ENCODE peak calls at places on chromosomes 12 and 14, in four cellular contexts. W is neural crest cell, A is tibial artery, V is WERI-Rb-1. Z is an unnamed sample.
A peak's percentile ranks its signal among the peaks of the same experiment; 100 is the strongest.

GRCh38 chr14:81946808-81947798 is 413.4 kb upstream of the SEL1L start:
- DNase-seq in W (no peak), A (no peak), V (peak; percentile 48), Z (no peak)

GRCh38 chr12:57090456-57090855 is 1.5 kb downstream of the NAB2 start:
- DNase-seq in W (no peak), A (no peak), V (no peak), Z (no peak)

GRCh38 chr12:1115471-1116242 is 124.6 kb downstream of the ERC1 start:
- DNase-seq in W (no peak), A (no peak), V (no peak), Z (no peak)

GRCh38 chr12:78584695-78585094 is 279.9 kb upstream of the SYT1 start:
- DNase-seq in W (no peak), A (no peak), V (peak; percentile 46), Z (no peak)

GRCh38 chr12:59716049-59716448 is 120.2 kb downstream of the SLC16A7 start:
- DNase-seq in W (no peak), A (no peak), V (no peak), Z (no peak)

GRCh38 chr12:54019111-54019811 is 9.0 kb upstream of the HOXC6 start:
- DNase-seq in W (no peak), A (no peak), V (peak; percentile 64), Z (no peak)

GRCh38 chr12:94147991-94148840 is at the start of gene PLXNC1:
- DNase-seq in W (no peak), A (peak; percentile 74), V (peak; percentile 36), Z (peak; percentile 76)

GRCh38 chr14:23321572-23322547 is 603 bp downstream of the PABPN1 start:
- DNase-seq in W (peak; percentile 44), A (peak; percentile 81), V (no peak), Z (peak; percentile 57)

GRCh38 chr12:62978768-62979167 is 43.8 kb upstream of the PPM1H start:
- DNase-seq in W (no peak), A (no peak), V (no peak), Z (no peak)

GRCh38 chr12:28089363-28089762 is 100.9 kb upstream of the CCDC91 start:
- DNase-seq in W (no peak), A (no peak), V (no peak), Z (no peak)

GRCh38 chr14:53306267-53306721 is 153.2 kb upstream of the DDHD1 start:
- DNase-seq in W (peak; percentile 51), A (peak; percentile 68), V (peak; percentile 18), Z (peak; percentile 47)

GRCh38 chr12:31257784-31258183 is 68.2 kb downstream of the SINHCAF start:
- DNase-seq in W (no peak), A (no peak), V (no peak), Z (no peak)

GRCh38 chr12:123807670-123808069 is 45.6 kb downstream of the DNAH10 start:
- DNase-seq in W (no peak), A (no peak), V (no peak), Z (no peak)

GRCh38 chr14:88488081-88488480 is 66.7 kb downstream of the PTPN21 start:
- DNase-seq in W (no peak), A (no peak), V (no peak), Z (no peak)

GRCh38 chr12:92408072-92408900 is 262.6 kb upstream of the BTG1 start:
- DNase-seq in W (peak; percentile 11), A (no peak), V (peak; percentile 67), Z (peak; percentile 37)

GRCh38 chr12:92942905-92943304 is 13.8 kb upstream of the EEA1 start:
- DNase-seq in W (no peak), A (no peak), V (no peak), Z (no peak)

GRCh38 chr14:73610692-73611091 is 1.6 kb upstream of the ACOT6 start:
- DNase-seq in W (no peak), A (no peak), V (no peak), Z (no peak)

GRCh38 chr12:6533653-6534157 is 612 bp upstream of the GAPDH start:
- DNase-seq in W (peak; percentile 76), A (peak; percentile 90), V (peak; percentile 90), Z (peak; percentile 75)

GRCh38 chr14:103056322-103057027 is 874 bp downstream of the CDC42BPB start:
- DNase-seq in W (peak; percentile 45), A (peak; percentile 77), V (peak; percentile 82), Z (peak; percentile 84)

GRCh38 chr12:54004063-54004840 is 4.3 kb downstream of the HOXC9 start:
- DNase-seq in W (no peak), A (no peak), V (no peak), Z (no peak)

GRCh38 chr12:685388-685787 is 22.1 kb upstream of the NINJ2 start:
- DNase-seq in W (no peak), A (no peak), V (no peak), Z (no peak)

GRCh38 chr14:94423465-94424056 is 29.0 kb downstream of the SERPINA11 start:
- DNase-seq in W (peak; percentile 70), A (peak; percentile 73), V (peak; percentile 69), Z (peak; percentile 74)

GRCh38 chr12:108612788-108613282 is 15.0 kb upstream of the TMEM119 start:
- DNase-seq in W (no peak), A (no peak), V (no peak), Z (no peak)

DNA sequence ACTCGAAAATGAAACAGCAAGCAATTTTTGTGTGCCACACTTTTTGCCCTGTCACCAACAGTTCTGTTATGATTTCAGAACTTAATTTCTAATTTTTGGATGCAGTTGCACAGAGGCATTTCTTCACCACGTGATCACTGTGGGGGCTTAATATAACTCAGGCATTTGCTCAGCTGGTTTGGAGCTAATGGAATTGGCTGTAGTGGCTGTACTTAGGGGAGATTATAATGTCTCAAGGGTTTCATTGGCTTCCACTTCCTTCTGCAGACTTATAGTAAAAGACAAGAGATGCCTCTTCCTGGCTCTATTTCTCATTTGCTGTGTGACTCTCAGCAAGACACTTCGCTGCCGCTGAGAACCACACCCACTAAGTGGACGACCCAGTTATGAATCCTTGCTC is 452.4 kb downstream of the RAD51B start:
- DNase-seq in W (no peak), A (no peak), V (no peak), Z (no peak)
- TF ChIP-seq CTCF in W (no peak), A (no peak), V (no peak), Z (no peak)

GRCh38 chr14:50562841-50563240 is 2.9 kb downstream of the ATL1 start:
- DNase-seq in W (no peak), A (no peak), V (no peak), Z (no peak)

GRCh38 chr14:50560929-50561280 is 960 bp downstream of the ATL1 start:
- DNase-seq in W (peak; percentile 63), A (peak; percentile 95), V (peak; percentile 85), Z (peak; percentile 90)

DNA sequence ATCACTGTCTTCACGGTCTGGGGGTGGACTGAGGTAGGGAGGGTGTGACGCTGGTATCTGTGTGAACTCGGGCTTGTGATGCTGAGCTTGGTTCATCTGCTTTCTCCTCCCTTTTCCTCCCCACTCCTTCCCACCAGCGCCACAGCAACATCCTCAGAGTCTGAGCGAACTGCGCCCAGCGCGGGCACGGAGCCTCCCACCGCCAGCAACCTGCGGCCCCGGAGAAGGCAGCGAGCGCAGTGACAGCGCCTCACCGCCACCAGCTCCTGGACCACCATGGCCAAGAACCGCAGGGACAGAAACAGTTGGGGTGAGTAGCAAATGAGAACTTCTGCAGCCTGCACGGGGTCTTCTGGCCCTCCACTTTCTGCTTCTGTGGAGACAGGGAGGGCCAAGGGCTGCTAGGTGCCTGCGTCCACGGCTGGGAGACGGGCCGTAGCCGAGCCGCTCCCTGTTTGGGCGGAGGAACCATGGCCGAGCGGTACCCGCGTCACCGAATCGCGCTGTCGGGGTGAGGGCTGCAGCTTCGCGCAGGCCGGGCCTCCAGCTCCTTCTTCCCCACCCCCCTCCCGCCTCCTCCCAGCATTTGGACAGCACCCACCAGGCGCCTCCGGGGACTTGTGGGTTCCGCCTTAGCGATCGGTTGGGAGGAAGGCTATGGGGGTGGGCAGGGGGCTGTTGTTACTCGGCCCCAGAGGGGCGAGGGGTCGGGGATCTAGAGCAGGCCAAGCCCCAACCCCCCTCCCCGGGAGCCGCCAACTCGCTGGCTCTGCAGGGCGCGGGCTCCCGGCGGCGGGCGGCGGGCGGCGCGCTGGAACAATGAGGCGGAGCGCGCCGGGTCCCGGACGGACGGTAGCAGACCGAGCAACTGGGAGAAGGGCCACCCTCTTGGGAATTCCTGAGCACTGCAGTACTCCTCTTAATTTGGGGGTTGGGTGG is at the start of gene ATL1:
- DNase-seq in W (peak; percentile 59), A (peak; percentile 91), V (peak; percentile 74), Z (peak; percentile 81)
- TF ChIP-seq CTCF in W (no peak), A (no peak), V (no peak), Z (peak; percentile 15)

DNA sequence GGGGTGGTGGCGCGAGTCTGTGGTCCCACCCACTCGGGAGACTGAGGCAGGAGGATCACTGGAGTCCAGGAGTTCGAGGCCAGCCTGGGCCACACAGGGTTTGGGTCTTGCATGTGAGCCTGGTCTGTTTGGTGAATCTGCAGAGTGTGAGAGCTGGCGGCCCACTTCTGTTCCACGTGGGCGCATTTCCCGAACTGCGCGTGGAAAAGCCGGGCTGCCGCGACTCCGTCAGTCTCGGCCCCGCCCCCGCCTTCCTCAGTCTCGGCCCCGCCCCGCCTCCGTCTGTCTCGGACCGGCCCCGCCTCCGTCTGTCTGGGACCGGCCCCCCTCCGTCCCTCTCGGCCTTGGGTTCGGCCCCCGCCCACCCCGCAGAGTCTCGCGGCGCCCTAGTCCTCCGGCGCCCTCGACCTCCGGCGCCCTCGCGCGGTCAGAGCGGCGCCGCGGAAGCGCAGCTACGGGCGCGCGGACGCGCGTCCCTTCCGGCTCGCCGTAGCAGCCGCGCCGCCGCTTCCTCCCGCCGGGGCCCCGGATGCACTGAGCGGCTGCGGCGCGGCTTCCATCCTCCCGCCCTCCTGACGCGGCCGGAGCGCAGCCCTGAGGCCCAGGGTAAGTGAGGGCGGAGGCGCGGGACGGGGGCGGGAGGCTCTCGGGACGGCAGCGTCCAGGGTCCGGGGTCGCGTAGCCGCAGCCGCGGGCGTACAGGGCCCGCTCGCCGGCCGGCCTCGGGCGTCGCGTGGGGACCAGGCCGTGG is at the start of gene EP400:
- DNase-seq in W (peak; percentile 86), A (peak; percentile 98), V (peak; percentile 94), Z (peak; percentile 94)
- TF ChIP-seq CTCF in W (peak; percentile 61), A (peak; percentile 38), V (peak; percentile 62), Z (peak; percentile 10)

GRCh38 chr12:51217133-51217967 is 512 bp downstream of the POU6F1 start:
- DNase-seq in W (peak; percentile 37), A (peak; percentile 79), V (peak; percentile 72), Z (peak; percentile 75)
- TF ChIP-seq CTCF in W (peak; percentile 32), A (peak; percentile 16), V (peak; percentile 44), Z (no peak)

DNA sequence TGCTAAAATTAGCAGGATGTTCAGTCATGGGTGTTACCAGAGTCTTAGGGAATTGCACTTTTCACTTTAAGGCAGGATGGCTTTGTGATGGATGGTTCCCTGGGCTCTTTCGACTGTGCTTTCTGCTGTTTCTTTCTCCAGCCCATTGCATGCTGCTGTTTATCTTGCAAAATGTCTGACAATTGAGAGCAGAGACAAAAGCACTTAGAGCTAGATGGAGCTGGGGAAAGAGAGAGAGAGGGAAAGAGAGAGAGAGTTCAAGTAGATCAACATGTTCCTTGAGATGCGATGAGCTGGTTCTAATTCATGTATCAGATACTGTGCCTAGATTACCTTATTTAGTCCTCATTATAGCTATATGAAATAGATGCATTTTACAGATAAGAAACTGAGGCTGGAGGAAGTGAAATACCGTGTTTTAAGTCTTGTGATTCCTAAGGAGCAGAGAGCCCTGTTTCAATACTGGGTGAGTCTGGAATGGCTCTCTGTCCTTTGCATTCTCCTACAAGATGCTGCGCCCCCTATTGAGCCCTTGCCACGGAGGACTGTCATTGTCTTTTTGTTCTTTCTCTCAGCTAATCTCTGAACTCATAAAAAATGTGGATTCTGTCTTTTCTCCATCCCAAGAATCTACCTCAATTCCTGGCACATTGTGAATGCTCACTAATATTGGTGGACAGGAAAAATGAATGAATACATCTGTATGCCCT is 227.9 kb downstream of the ALG10B start:
- DNase-seq in W (peak; percentile 14), A (no peak), V (peak; percentile 9), Z (peak; percentile 20)
- TF ChIP-seq CTCF in W (no peak), A (no peak), V (peak; percentile 50), Z (no peak)

GRCh38 chr12:107014050-107014449 is 27.1 kb upstream of the MTERF2 start:
- DNase-seq in W (no peak), A (no peak), V (peak; percentile 44), Z (no peak)
- TF ChIP-seq CTCF in W (no peak), A (no peak), V (peak; percentile 40), Z (no peak)

GRCh38 chr14:106691601-106692291 is 1165.4 kb downstream of the TMEM121 start:
- DNase-seq in W (no peak), A (no peak), V (peak; percentile 25), Z (no peak)
- TF ChIP-seq CTCF in W (peak; percentile 18), A (no peak), V (peak; percentile 70), Z (no peak)